ENCODE peak calls at places on chromosomes 2 and 18, in eight cellular contexts. R, M, J, E, S, Z, K and Y are unnamed samples.

GRCh38 chr2:224146356-224147160 is 107.5 kb upstream of the SERPINE2 start:
- DNase-seq in R (no peak), M (peak; percentile 58), J (no peak), E (peak; percentile 41), S (no peak), Z (no peak), K (no peak), Y (no peak)

GRCh38 chr2:66561645-66562336 is 126.9 kb downstream of the MEIS1 start:
- DNase-seq in R (no peak), M (no peak), J (peak; percentile 40), E (no peak), S (no peak), Z (no peak), K (no peak), Y (no peak)

GRCh38 chr2:160266078-160266551 is 66.0 kb upstream of the ITGB6 start:
- DNase-seq in R (no peak), M (no peak), J (no peak), E (no peak), S (no peak), Z (no peak), K (no peak), Y (no peak)

GRCh38 chr2:240277073-240277806 is 136.8 kb upstream of the OTOS start:
- DNase-seq in R (no peak), M (no peak), J (no peak), E (no peak), S (no peak), Z (no peak), K (no peak), Y (no peak)

GRCh38 chr18:3898866-3899613 is 449.1 kb downstream of the TGIF1 start:
- DNase-seq in R (no peak), M (no peak), J (no peak), E (no peak), S (no peak), Z (no peak), K (no peak), Y (no peak)

GRCh38 chr2:129975016-129975774 is 4.3 kb upstream of the RAB6C start:
- DNase-seq in R (no peak), M (no peak), J (no peak), E (no peak), S (no peak), Z (no peak), K (no peak), Y (no peak)

GRCh38 chr2:10548626-10549025 is 100.5 kb upstream of the ODC1 start:
- DNase-seq in R (no peak), M (no peak), J (peak; percentile 54), E (no peak), S (no peak), Z (no peak), K (peak; percentile 93), Y (no peak)

GRCh38 chr2:101173707-101174295 is 22.6 kb upstream of the TBC1D8 start:
- DNase-seq in R (no peak), M (peak; percentile 71), J (no peak), E (no peak), S (peak; percentile 79), Z (no peak), K (no peak), Y (no peak)

GRCh38 chr18:9434240-9434701 is 41.0 kb upstream of the RALBP1 start:
- DNase-seq in R (no peak), M (no peak), J (peak; percentile 24), E (no peak), S (no peak), Z (no peak), K (no peak), Y (no peak)

GRCh38 chr2:225056330-225057073 is 14.2 kb upstream of the DOCK10 start:
- DNase-seq in R (no peak), M (no peak), J (no peak), E (no peak), S (no peak), Z (no peak), K (no peak), Y (peak; percentile 32)

GRCh38 chr2:64189586-64189985 is 45.4 kb upstream of the PELI1 start:
- DNase-seq in R (no peak), M (no peak), J (no peak), E (no peak), S (no peak), Z (no peak), K (no peak), Y (no peak)

GRCh38 chr2:239387811-239388210 is 13.0 kb downstream of the HDAC4 start:
- DNase-seq in R (no peak), M (no peak), J (no peak), E (no peak), S (peak; percentile 61), Z (no peak), K (no peak), Y (no peak)

GRCh38 chr2:235958631-235959395 is 209.4 kb downstream of the GBX2 start:
- DNase-seq in R (no peak), M (no peak), J (no peak), E (no peak), S (peak; percentile 41), Z (no peak), K (no peak), Y (no peak)

GRCh38 chr18:69674292-69674877 is 273.3 kb downstream of the CD226 start:
- DNase-seq in R (no peak), M (no peak), J (no peak), E (no peak), S (no peak), Z (no peak), K (no peak), Y (no peak)

GRCh38 chr2:149648282-149649030 is 60.9 kb upstream of the MMADHC start:
- DNase-seq in R (no peak), M (no peak), J (no peak), E (peak; percentile 82), S (no peak), Z (no peak), K (no peak), Y (no peak)

GRCh38 chr2:173184031-173185004 is 108.7 kb downstream of the MAP3K20 start:
- DNase-seq in R (no peak), M (peak; percentile 49), J (peak; percentile 74), E (peak; percentile 96), S (no peak), Z (no peak), K (peak; percentile 7), Y (no peak)

GRCh38 chr2:205053827-205054410 is 508.6 kb downstream of the PARD3B start:
- DNase-seq in R (no peak), M (no peak), J (no peak), E (no peak), S (no peak), Z (no peak), K (no peak), Y (no peak)

GRCh38 chr2:113255140-113256070 is 23.3 kb downstream of the PAX8 start:
- DNase-seq in R (no peak), M (no peak), J (no peak), E (no peak), S (no peak), Z (no peak), K (no peak), Y (no peak)

GRCh38 chr2:131148426-131148825 is 43.3 kb downstream of the PLEKHB2 start:
- DNase-seq in R (no peak), M (no peak), J (no peak), E (peak; percentile 42), S (no peak), Z (no peak), K (peak; percentile 58), Y (no peak)

GRCh38 chr2:83471708-83472107 is 987.4 kb downstream of the SUCLG1 start:
- DNase-seq in R (no peak), M (no peak), J (no peak), E (no peak), S (no peak), Z (no peak), K (no peak), Y (no peak)

GRCh38 chr2:170335351-170335750 is 157.4 kb downstream of the MYO3B start:
- DNase-seq in R (no peak), M (no peak), J (no peak), E (no peak), S (no peak), Z (no peak), K (no peak), Y (no peak)

GRCh38 chr2:23591111-23591510 is 206.1 kb downstream of the KLHL29 start:
- DNase-seq in R (no peak), M (no peak), J (no peak), E (no peak), S (no peak), Z (no peak), K (no peak), Y (no peak)
- H3K27ac ChIP-seq in R (no peak overlapping the region), M (no peak overlapping the region), J (no peak overlapping the region), E (no peak overlapping the region), S (no peak overlapping the region), Z (no peak overlapping the region), K (no peak overlapping the region), Y (no peak overlapping the region)

GRCh38 chr18:12631831-12632477 is 26.0 kb downstream of the SPIRE1 start:
- DNase-seq in R (no peak), M (no peak), J (no peak), E (no peak), S (no peak), Z (no peak), K (no peak), Y (no peak)

GRCh38 chr18:12630136-12630535 is 27.8 kb downstream of the SPIRE1 start:
- DNase-seq in R (no peak), M (no peak), J (no peak), E (no peak), S (no peak), Z (no peak), K (no peak), Y (no peak)

GRCh38 chr18:12625242-12625641 is 32.7 kb downstream of the SPIRE1 start:
- DNase-seq in R (no peak), M (no peak), J (no peak), E (no peak), S (no peak), Z (no peak), K (no peak), Y (no peak)

GRCh38 chr18:12628706-12629702 is 28.9 kb downstream of the SPIRE1 start:
- DNase-seq in R (no peak), M (no peak), J (no peak), E (no peak), S (no peak), Z (no peak), K (no peak), Y (no peak)
- H3K27ac ChIP-seq in R (no peak overlapping the region), M (no peak overlapping the region), J (no peak overlapping the region), E (peak overlapping the region; percentile 57), S (no peak overlapping the region), Z (no peak overlapping the region), K (peak overlapping the region; percentile 78), Y (no peak overlapping the region)

GRCh38 chr2:74024216-74024615 is 39.5 kb downstream of the TET3 start:
- DNase-seq in R (no peak), M (no peak), J (peak; percentile 25), E (no peak), S (peak; percentile 62), Z (no peak), K (no peak), Y (no peak)
- H3K27ac ChIP-seq in R (no peak overlapping the region), M (no peak overlapping the region), J (peak overlapping the region; percentile 5), E (no peak overlapping the region), S (no peak overlapping the region), Z (no peak overlapping the region), K (no peak overlapping the region), Y (no peak overlapping the region)

GRCh38 chr2:54881759-54882158 is 158.3 kb downstream of the EML6 start:
- DNase-seq in R (no peak), M (no peak), J (no peak), E (no peak), S (no peak), Z (no peak), K (no peak), Y (no peak)
- H3K27ac ChIP-seq in R (no peak overlapping the region), M (no peak overlapping the region), J (no peak overlapping the region), E (no peak overlapping the region), S (no peak overlapping the region), Z (no peak overlapping the region), K (no peak overlapping the region), Y (no peak overlapping the region)